ENCODE peak calls at places on chromosomes 16 and 17, in four cellular contexts. One of them, this sample, is unnamed.

GRCh38 chr17:19714542-19715411 is 1.6 kb downstream of the SLC47A2 start:
- DNase-seq in neural crest cell: no peak
- DNase-seq in fibroblast of lung: no peak
- DNase-seq in mesothelial cell of epicardium: no peak
- DNase-seq in this sample: no peak

GRCh38 chr16:19907161-19907992 is 22.7 kb upstream of the GPRC5B start:
- DNase-seq in mesothelial cell of epicardium: peak
- DNase-seq in fibroblast of lung: peak
- DNase-seq in neural crest cell: peak
- DNase-seq in this sample: peak

GRCh38 chr17:57892820-57893595 is 43.2 kb upstream of the MRPS23 start:
- DNase-seq in mesothelial cell of epicardium: peak
- DNase-seq in neural crest cell: peak
- DNase-seq in fibroblast of lung: peak
- DNase-seq in this sample: peak

GRCh38 chr17:19307521-19307920 is 55.0 kb downstream of the B9D1 start:
- DNase-seq in mesothelial cell of epicardium: no peak
- DNase-seq in fibroblast of lung: no peak
- DNase-seq in neural crest cell: no peak
- DNase-seq in this sample: no peak

GRCh38 chr17:4498461-4499397 is at the start of gene SPNS2:
- DNase-seq in fibroblast of lung: peak
- DNase-seq in neural crest cell: peak
- DNase-seq in mesothelial cell of epicardium: peak
- DNase-seq in this sample: peak

GRCh38 chr17:46733837-46734516 is 84.5 kb downstream of the WNT3 start:
- DNase-seq in mesothelial cell of epicardium: no peak
- DNase-seq in fibroblast of lung: peak
- DNase-seq in neural crest cell: no peak
- DNase-seq in this sample: peak

GRCh38 chr17:55624789-55625433 is 97.8 kb downstream of the TMEM100 start:
- DNase-seq in neural crest cell: no peak
- DNase-seq in mesothelial cell of epicardium: no peak
- DNase-seq in fibroblast of lung: no peak
- DNase-seq in this sample: no peak

GRCh38 chr16:27795992-27796614 is 246.2 kb downstream of the KATNIP start:
- DNase-seq in neural crest cell: peak
- DNase-seq in fibroblast of lung: peak
- DNase-seq in mesothelial cell of epicardium: peak
- DNase-seq in this sample: peak

GRCh38 chr17:68591583-68591982 is 9.6 kb downstream of the FAM20A start:
- DNase-seq in fibroblast of lung: no peak
- DNase-seq in neural crest cell: no peak
- DNase-seq in mesothelial cell of epicardium: no peak
- DNase-seq in this sample: no peak

GRCh38 chr16:81492965-81493754 is 48.6 kb downstream of the CMIP start:
- DNase-seq in mesothelial cell of epicardium: no peak
- DNase-seq in neural crest cell: no peak
- DNase-seq in fibroblast of lung: no peak
- DNase-seq in this sample: no peak

GRCh38 chr17:33778505-33779398 is 476.3 kb upstream of the CCL2 start:
- DNase-seq in mesothelial cell of epicardium: peak
- DNase-seq in fibroblast of lung: peak
- DNase-seq in neural crest cell: peak
- DNase-seq in this sample: peak

GRCh38 chr17:1227917-1228751 is 42.1 kb upstream of the BHLHA9 start:
- DNase-seq in mesothelial cell of epicardium: no peak
- DNase-seq in fibroblast of lung: no peak
- DNase-seq in neural crest cell: no peak
- DNase-seq in this sample: no peak

GRCh38 chr16:5036228-5037156 is 2.8 kb upstream of the NAGPA start:
- DNase-seq in fibroblast of lung: no peak
- DNase-seq in neural crest cell: no peak
- DNase-seq in mesothelial cell of epicardium: no peak
- DNase-seq in this sample: no peak

GRCh38 chr16:57477531-57478202 is 8.6 kb downstream of the DOK4 start:
- DNase-seq in mesothelial cell of epicardium: no peak
- DNase-seq in fibroblast of lung: no peak
- DNase-seq in neural crest cell: no peak
- DNase-seq in this sample: no peak

GRCh38 chr16:56897026-56897799 is 32.2 kb downstream of the SLC12A3 start:
- DNase-seq in neural crest cell: no peak
- DNase-seq in fibroblast of lung: no peak
- DNase-seq in mesothelial cell of epicardium: no peak
- DNase-seq in this sample: no peak

GRCh38 chr17:75313941-75314550 is 24.8 kb upstream of the SLC25A19 start:
- DNase-seq in fibroblast of lung: no peak
- DNase-seq in mesothelial cell of epicardium: no peak
- DNase-seq in neural crest cell: no peak
- DNase-seq in this sample: peak

GRCh38 chr17:77449908-77450741 is 309.4 kb downstream of the SEC14L1 start:
- DNase-seq in neural crest cell: peak
- DNase-seq in fibroblast of lung: peak
- DNase-seq in mesothelial cell of epicardium: peak
- DNase-seq in this sample: peak

GRCh38 chr16:47304563-47304962 is 156.3 kb downstream of the ITFG1 start:
- DNase-seq in mesothelial cell of epicardium: no peak
- DNase-seq in fibroblast of lung: no peak
- DNase-seq in neural crest cell: no peak
- DNase-seq in this sample: no peak

GRCh38 chr17:29557085-29557697 is 9.6 kb downstream of the ABHD15 start:
- DNase-seq in mesothelial cell of epicardium: no peak
- DNase-seq in fibroblast of lung: no peak
- DNase-seq in neural crest cell: no peak
- DNase-seq in this sample: no peak

GRCh38 chr17:8628609-8629169 is 1.8 kb downstream of the MYH10 start:
- DNase-seq in fibroblast of lung: peak
- DNase-seq in neural crest cell: no peak
- DNase-seq in mesothelial cell of epicardium: no peak
- DNase-seq in this sample: no peak

GRCh38 chr16:19126300-19126699 is 12.5 kb downstream of the ITPRIPL2 start:
- DNase-seq in neural crest cell: no peak
- DNase-seq in fibroblast of lung: no peak
- DNase-seq in mesothelial cell of epicardium: no peak
- DNase-seq in this sample: no peak

GRCh38 chr17:39754161-39754957 is 16.6 kb downstream of the GRB7 start:
- DNase-seq in fibroblast of lung: peak
- DNase-seq in mesothelial cell of epicardium: peak
- DNase-seq in neural crest cell: peak
- DNase-seq in this sample: peak

GRCh38 chr16:55668337-55669281 is 12.8 kb downstream of the SLC6A2 start:
- DNase-seq in neural crest cell: no peak
- DNase-seq in fibroblast of lung: no peak
- DNase-seq in mesothelial cell of epicardium: no peak
- DNase-seq in this sample: peak

GRCh38 chr17:69320210-69320907 is 6.6 kb downstream of the ABCA5 start:
- DNase-seq in fibroblast of lung: peak
- DNase-seq in neural crest cell: no peak
- DNase-seq in mesothelial cell of epicardium: no peak
- DNase-seq in this sample: no peak

GRCh38 chr17:73424571-73424970 is 112.8 kb upstream of the CDC42EP4 start:
- DNase-seq in mesothelial cell of epicardium: no peak
- DNase-seq in neural crest cell: no peak
- DNase-seq in fibroblast of lung: no peak
- DNase-seq in this sample: no peak

GRCh38 chr17:73422121-73422520 is 110.3 kb upstream of the CDC42EP4 start:
- DNase-seq in fibroblast of lung: no peak
- DNase-seq in mesothelial cell of epicardium: no peak
- DNase-seq in neural crest cell: no peak
- DNase-seq in this sample: no peak

GRCh38 chr17:73420897-73421296 is 109.1 kb upstream of the CDC42EP4 start:
- DNase-seq in fibroblast of lung: no peak
- DNase-seq in mesothelial cell of epicardium: no peak
- DNase-seq in neural crest cell: no peak
- DNase-seq in this sample: peak

GRCh38 chr17:73423159-73423715 is 111.4 kb upstream of the CDC42EP4 start:
- DNase-seq in fibroblast of lung: no peak
- DNase-seq in neural crest cell: no peak
- DNase-seq in mesothelial cell of epicardium: no peak
- DNase-seq in this sample: no peak

DNA sequence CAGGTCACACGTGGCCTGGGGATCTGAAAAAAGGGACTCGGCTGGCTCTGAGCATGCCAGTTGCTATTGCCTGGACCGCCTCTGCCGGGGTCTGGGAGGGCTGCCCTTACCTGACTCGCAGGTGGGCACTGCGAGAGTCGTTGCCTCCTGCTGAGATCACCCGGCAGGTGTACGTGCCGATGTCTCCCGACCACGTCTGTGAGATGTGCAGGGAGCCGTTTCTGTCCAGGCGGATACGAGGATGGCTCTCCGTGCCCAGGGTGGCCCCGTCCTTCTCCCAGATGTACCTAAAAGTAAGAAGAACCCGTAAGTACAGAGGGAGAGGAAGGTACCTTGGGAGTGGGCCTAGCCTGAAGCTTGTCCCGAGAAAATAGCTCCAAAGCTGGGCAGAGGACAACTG is 112.0 kb upstream of the CDC42EP4 start:
- DNase-seq in neural crest cell: no peak
- DNase-seq in fibroblast of lung: no peak
- DNase-seq in mesothelial cell of epicardium: no peak
- DNase-seq in this sample: no peak
- TF ChIP-seq CTCF in neural crest cell: no peak
- TF ChIP-seq CTCF in fibroblast of lung: no peak
- TF ChIP-seq CTCF in mesothelial cell of epicardium: no peak
- TF ChIP-seq CTCF in this sample: no peak

DNA sequence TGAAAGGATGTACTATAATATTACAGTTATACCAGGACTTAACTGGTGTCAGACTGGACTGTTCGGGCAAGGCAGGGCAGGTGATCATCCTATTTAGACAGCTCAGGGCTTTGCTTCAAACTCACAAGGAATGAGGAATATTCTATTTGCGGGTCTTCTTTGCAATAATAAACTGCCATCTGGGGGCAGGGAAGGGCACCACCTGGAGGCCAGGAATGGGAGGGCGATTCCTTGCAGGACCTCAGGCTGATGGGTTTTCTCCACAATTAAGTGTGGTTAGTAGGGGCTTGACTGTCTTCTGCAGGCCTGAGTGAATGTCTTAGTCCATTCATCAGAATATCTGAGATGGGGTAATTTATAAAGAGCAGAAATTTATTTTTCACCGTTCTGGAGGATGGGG is 424.1 kb downstream of the CA10 start:
- DNase-seq in fibroblast of lung: no peak
- DNase-seq in mesothelial cell of epicardium: no peak
- DNase-seq in neural crest cell: no peak
- DNase-seq in this sample: peak
- TF ChIP-seq CTCF in fibroblast of lung: no peak
- TF ChIP-seq CTCF in mesothelial cell of epicardium: peak
- TF ChIP-seq CTCF in neural crest cell: peak
- TF ChIP-seq CTCF in this sample: peak

GRCh38 chr17:40884708-40885512 is at the start of gene KRT20:
- DNase-seq in fibroblast of lung: no peak
- DNase-seq in mesothelial cell of epicardium: no peak
- DNase-seq in neural crest cell: no peak
- DNase-seq in this sample: no peak
- TF ChIP-seq CTCF in fibroblast of lung: peak
- TF ChIP-seq CTCF in mesothelial cell of epicardium: peak
- TF ChIP-seq CTCF in neural crest cell: peak
- TF ChIP-seq CTCF in this sample: no peak

GRCh38 chr17:43428524-43428923 is 29.7 kb downstream of the ARL4D start:
- DNase-seq in fibroblast of lung: no peak
- DNase-seq in mesothelial cell of epicardium: no peak
- DNase-seq in neural crest cell: no peak
- DNase-seq in this sample: no peak
- TF ChIP-seq CTCF in fibroblast of lung: peak
- TF ChIP-seq CTCF in mesothelial cell of epicardium: no peak
- TF ChIP-seq CTCF in neural crest cell: peak
- TF ChIP-seq CTCF in this sample: no peak

GRCh38 chr16:67282447-67282805 is 3.1 kb downstream of the PLEKHG4 start:
- DNase-seq in mesothelial cell of epicardium: no peak
- DNase-seq in neural crest cell: no peak
- DNase-seq in fibroblast of lung: no peak
- DNase-seq in this sample: no peak

GRCh38 chr16:67284699-67285646 is 5.6 kb downstream of the PLEKHG4 start:
- DNase-seq in fibroblast of lung: no peak
- DNase-seq in mesothelial cell of epicardium: no peak
- DNase-seq in neural crest cell: peak
- DNase-seq in this sample: peak

GRCh38 chr16:67281536-67282446 is 2.5 kb downstream of the PLEKHG4 start:
- DNase-seq in fibroblast of lung: no peak
- DNase-seq in neural crest cell: no peak
- DNase-seq in mesothelial cell of epicardium: no peak
- DNase-seq in this sample: no peak

GRCh38 chr16:67283826-67284555 is 4.7 kb downstream of the PLEKHG4 start:
- DNase-seq in mesothelial cell of epicardium: no peak
- DNase-seq in fibroblast of lung: no peak
- DNase-seq in neural crest cell: no peak
- DNase-seq in this sample: no peak

DNA sequence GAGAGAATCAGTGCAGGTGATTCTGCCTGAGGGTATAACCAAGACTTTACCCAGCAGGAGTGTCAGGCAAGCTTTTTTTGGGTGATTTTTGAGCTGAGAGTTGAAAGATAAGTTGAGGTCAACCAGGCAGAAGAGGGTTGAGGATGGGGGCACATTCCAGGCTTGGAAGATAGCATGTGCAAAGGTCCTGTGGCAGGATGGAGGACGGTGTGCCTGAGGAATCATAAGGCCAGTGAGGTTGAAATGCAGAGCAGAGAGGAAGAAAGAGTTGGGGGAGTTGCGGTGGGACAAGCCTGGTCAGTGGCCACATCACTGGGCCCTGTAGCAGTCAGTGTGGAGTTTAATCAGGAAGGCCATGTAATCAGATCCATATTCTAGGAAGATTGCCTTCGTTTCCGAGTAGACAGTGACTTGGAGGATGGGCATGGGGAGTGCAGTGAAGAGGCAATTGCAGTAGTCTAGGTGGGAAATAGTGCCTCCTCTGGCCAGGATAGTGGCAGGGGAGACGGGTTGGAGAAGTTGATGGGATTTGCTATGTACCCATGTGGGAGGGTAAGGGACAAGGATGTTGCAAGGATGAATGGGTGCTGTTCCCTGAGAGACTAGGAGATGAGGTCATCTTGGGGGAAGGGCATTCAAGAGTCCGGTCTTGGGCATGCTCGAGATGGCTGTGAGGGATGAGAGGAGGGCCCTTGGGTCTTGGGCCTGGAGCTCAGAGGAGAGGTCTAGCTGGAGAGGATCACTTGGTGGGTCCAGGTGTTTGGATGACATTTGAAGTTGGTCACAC is 3.9 kb downstream of the PLEKHG4 start:
- DNase-seq in fibroblast of lung: no peak
- DNase-seq in mesothelial cell of epicardium: no peak
- DNase-seq in neural crest cell: no peak
- DNase-seq in this sample: peak
- TF ChIP-seq CTCF in fibroblast of lung: no peak
- TF ChIP-seq CTCF in mesothelial cell of epicardium: no peak
- TF ChIP-seq CTCF in neural crest cell: no peak
- TF ChIP-seq CTCF in this sample: no peak

DNA sequence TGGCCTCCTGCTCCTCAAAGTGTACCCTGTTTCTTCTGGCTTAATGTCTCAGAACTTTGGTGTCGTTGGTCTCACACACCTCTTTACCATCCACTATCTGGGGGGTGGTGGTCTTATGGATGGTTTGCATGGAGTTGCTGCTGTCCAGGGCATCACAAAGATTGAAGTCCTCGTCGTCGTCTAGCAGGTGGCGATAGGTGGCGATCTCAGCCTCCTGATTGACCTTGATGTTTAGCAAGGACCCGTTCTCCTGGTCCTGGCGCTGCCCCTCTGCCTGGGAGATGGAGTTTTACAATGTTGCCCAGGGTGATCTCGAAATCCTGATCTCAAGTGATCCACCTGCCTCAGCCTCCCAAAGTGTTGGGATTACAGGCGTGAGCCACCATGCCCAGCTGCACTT is 31.1 kb upstream of the HELZ start:
- DNase-seq in neural crest cell: no peak
- DNase-seq in mesothelial cell of epicardium: no peak
- DNase-seq in fibroblast of lung: no peak
- DNase-seq in this sample: peak
- TF ChIP-seq CTCF in neural crest cell: no peak
- TF ChIP-seq CTCF in mesothelial cell of epicardium: no peak
- TF ChIP-seq CTCF in fibroblast of lung: peak
- TF ChIP-seq CTCF in this sample: no peak

This sample was measured in MCF 10A.